ENCODE peak calls at places on chromosomes 16 and 17, in eight cellular contexts. Y is NCI-H1436 treated with DMSO at 0.1 percent for 48 hours; A is stimulated activated CD8-positive, alpha-beta memory T cell treated with anti-CD3 and anti-CD28 coated beads, Interleukin-2, amount 100 ng/mL, for 48 hours; U is stimulated activated CD4-positive, alpha-beta T cell treated with anti-CD3 and anti-CD28 coated beads, Interleukin-4, amount 100 ng/mL, for 1 hour; M is heart right ventricle; E is substantia nigra; I is EL; F is fibroblast of mammary gland. S is an unnamed sample.

GRCh38 chr16:76964464-76965154 is 226.4 kb upstream of the MON1B start:
- DNase-seq in E (no peak), I (no peak), Y (no peak), U (no peak), M (no peak), F (no peak), A (no peak), S (no peak)

GRCh38 chr17:75605790-75606189 is 18.2 kb downstream of the MYO15B start:
- DNase-seq in Y (no peak), A (no peak), M (no peak), I (no peak), U (no peak), F (no peak), E (no peak), S (no peak)

GRCh38 chr17:28985950-28986713 is 19.7 kb downstream of the SEZ6 start:
- DNase-seq in E (no peak), Y (peak), F (no peak), A (no peak), U (no peak), I (no peak), M (no peak), S (no peak)

GRCh38 chr16:80896778-80897177 is 92.4 kb upstream of the CDYL2 start:
- DNase-seq in Y (no peak), A (no peak), U (no peak), E (no peak), I (no peak), F (no peak), M (no peak), S (no peak)

GRCh38 chr16:20898938-20899502 is 1.1 kb downstream of the DCUN1D3 start:
- DNase-seq in I (peak), U (no peak), E (no peak), M (no peak), Y (no peak), A (no peak), F (peak), S (peak)

GRCh38 chr16:86239381-86239780 is 270.9 kb upstream of the FOXF1 start:
- DNase-seq in M (no peak), A (no peak), U (no peak), Y (no peak), F (no peak), E (no peak), I (no peak), S (no peak)

GRCh38 chr17:39281806-39282205 is 56.1 kb upstream of the STAC2 start:
- DNase-seq in F (no peak), M (no peak), Y (no peak), E (no peak), U (no peak), A (no peak), I (peak), S (peak)

GRCh38 chr17:57900991-57901743 is 51.3 kb upstream of the MRPS23 start:
- DNase-seq in E (no peak), A (no peak), Y (peak), M (no peak), I (no peak), F (no peak), U (no peak), S (no peak)

GRCh38 chr17:27762527-27763305 is 37.6 kb downstream of the NOS2 start:
- DNase-seq in F (peak), Y (no peak), U (peak), A (peak), M (no peak), I (peak), E (no peak), S (peak)

GRCh38 chr17:19928299-19928698 is 49.3 kb downstream of the AKAP10 start:
- DNase-seq in U (no peak), A (no peak), I (peak), Y (no peak), M (no peak), E (no peak), F (peak), S (no peak)

GRCh38 chr17:17605083-17605746 is 13.7 kb upstream of the PEMT start:
- DNase-seq in U (no peak), Y (no peak), E (no peak), F (no peak), I (no peak), A (no peak), M (no peak), S (no peak)

GRCh38 chr17:73292031-73292531 is 19.7 kb downstream of the CDC42EP4 start:
- DNase-seq in A (no peak), Y (no peak), E (no peak), I (peak), M (peak), U (no peak), F (peak), S (peak)

GRCh38 chr16:1184156-1184868 is 31.4 kb downstream of the CACNA1H start:
- DNase-seq in F (no peak), M (no peak), E (no peak), I (no peak), A (no peak), Y (peak), U (no peak), S (no peak)

GRCh38 chr16:22670551-22670970 is 143.4 kb upstream of the HS3ST2 start:
- DNase-seq in U (no peak), F (no peak), M (no peak), A (no peak), E (peak), Y (peak), I (no peak), S (no peak)

GRCh38 chr16:71311553-71312158 is 22.5 kb upstream of the CMTR2 start:
- DNase-seq in U (no peak), M (no peak), F (peak), A (no peak), Y (no peak), I (no peak), E (peak), S (peak)